ENCODE peak calls at places on chromosomes 3 and 15, in four cellular contexts. One of them, this sample, is unnamed.

GRCh38 chr3:113754486-113755159 is 7.8 kb downstream of the ATP6V1A start:
- ATAC-seq in right lobe of liver: no peak
- ATAC-seq in GM12878: peak; percentile 81
- ATAC-seq in CD8-positive, alpha-beta T cell: no peak
- ATAC-seq in this sample: no peak

GRCh38 chr15:52236015-52236414 is 44.8 kb upstream of the GNB5 start:
- ATAC-seq in right lobe of liver: no peak
- ATAC-seq in GM12878: no peak
- ATAC-seq in CD8-positive, alpha-beta T cell: no peak
- ATAC-seq in this sample: no peak

GRCh38 chr15:63233667-63234419 is 43.6 kb upstream of the APH1B start:
- ATAC-seq in right lobe of liver: peak; percentile 67
- ATAC-seq in GM12878: peak; percentile 30
- ATAC-seq in CD8-positive, alpha-beta T cell: no peak
- ATAC-seq in this sample: peak; percentile 41

GRCh38 chr3:38472342-38472741 is 18.7 kb downstream of the ACVR2B start:
- ATAC-seq in right lobe of liver: no peak
- ATAC-seq in GM12878: no peak
- ATAC-seq in CD8-positive, alpha-beta T cell: no peak
- ATAC-seq in this sample: no peak

GRCh38 chr3:171459942-171460225 is 321 bp downstream of the TNIK start:
- ATAC-seq in right lobe of liver: no peak
- ATAC-seq in GM12878: no peak
- ATAC-seq in CD8-positive, alpha-beta T cell: no peak
- ATAC-seq in this sample: no peak

GRCh38 chr3:53828581-53828980 is 17.6 kb downstream of the CHDH start:
- ATAC-seq in right lobe of liver: no peak
- ATAC-seq in GM12878: no peak
- ATAC-seq in CD8-positive, alpha-beta T cell: no peak
- ATAC-seq in this sample: no peak

GRCh38 chr3:107208796-107209195 is 168.4 kb upstream of the CCDC54 start:
- ATAC-seq in right lobe of liver: no peak
- ATAC-seq in GM12878: no peak
- ATAC-seq in CD8-positive, alpha-beta T cell: no peak
- ATAC-seq in this sample: no peak

GRCh38 chr3:125058529-125058928 is 2.7 kb upstream of the HEG1 start:
- ATAC-seq in right lobe of liver: no peak
- ATAC-seq in GM12878: no peak
- ATAC-seq in CD8-positive, alpha-beta T cell: no peak
- ATAC-seq in this sample: no peak

GRCh38 chr3:58271901-58272501 is 34.0 kb upstream of the RPP14 start:
- ATAC-seq in right lobe of liver: peak; percentile 79
- ATAC-seq in GM12878: no peak
- ATAC-seq in CD8-positive, alpha-beta T cell: no peak
- ATAC-seq in this sample: no peak

GRCh38 chr3:56988458-56988857 is 72.0 kb upstream of the SPATA12 start:
- ATAC-seq in right lobe of liver: no peak
- ATAC-seq in GM12878: peak; percentile 14
- ATAC-seq in CD8-positive, alpha-beta T cell: no peak
- ATAC-seq in this sample: no peak

GRCh38 chr3:150798122-150798618 is 35.2 kb upstream of the SIAH2 start:
- ATAC-seq in right lobe of liver: peak; percentile 23
- ATAC-seq in GM12878: peak; percentile 43
- ATAC-seq in CD8-positive, alpha-beta T cell: no peak
- ATAC-seq in this sample: no peak

GRCh38 chr3:159448902-159449301 is 539.7 kb upstream of the IL12A start:
- ATAC-seq in right lobe of liver: peak; percentile 88
- ATAC-seq in GM12878: no peak
- ATAC-seq in CD8-positive, alpha-beta T cell: no peak
- ATAC-seq in this sample: no peak

GRCh38 chr15:75712668-75713337 is at the start of gene CSPG4:
- ATAC-seq in right lobe of liver: no peak
- ATAC-seq in GM12878: peak; percentile 27
- ATAC-seq in CD8-positive, alpha-beta T cell: no peak
- ATAC-seq in this sample: peak; percentile 84

GRCh38 chr3:194906229-194906629 is 220.5 kb downstream of the FAM43A start:
- ATAC-seq in right lobe of liver: peak; percentile 74
- ATAC-seq in GM12878: no peak
- ATAC-seq in CD8-positive, alpha-beta T cell: no peak
- ATAC-seq in this sample: no peak

GRCh38 chr3:143064777-143065176 is 54.8 kb upstream of the CHST2 start:
- ATAC-seq in right lobe of liver: peak; percentile 76
- ATAC-seq in GM12878: no peak
- ATAC-seq in CD8-positive, alpha-beta T cell: no peak
- ATAC-seq in this sample: no peak

GRCh38 chr15:71278989-71279756 is 163.9 kb downstream of the THSD4 start:
- ATAC-seq in right lobe of liver: peak; percentile 88
- ATAC-seq in GM12878: no peak
- ATAC-seq in CD8-positive, alpha-beta T cell: no peak
- ATAC-seq in this sample: peak; percentile 87

GRCh38 chr15:23877502-23878412 is 190.7 kb upstream of the NDN start:
- ATAC-seq in right lobe of liver: peak; percentile 86
- ATAC-seq in GM12878: peak; percentile 28
- ATAC-seq in CD8-positive, alpha-beta T cell: no peak
- ATAC-seq in this sample: no peak

GRCh38 chr3:119258915-119259314 is 18.2 kb upstream of the B4GALT4 start:
- ATAC-seq in right lobe of liver: peak; percentile 52
- ATAC-seq in GM12878: peak; percentile 96
- ATAC-seq in CD8-positive, alpha-beta T cell: no peak
- ATAC-seq in this sample: no peak

GRCh38 chr15:29756358-29757267 is 65.7 kb downstream of the TJP1 start:
- ATAC-seq in right lobe of liver: peak; percentile 74
- ATAC-seq in GM12878: no peak
- ATAC-seq in CD8-positive, alpha-beta T cell: no peak
- ATAC-seq in this sample: peak; percentile 36

GRCh38 chr15:81166949-81167816 is 29.5 kb upstream of the IL16 start:
- ATAC-seq in right lobe of liver: no peak
- ATAC-seq in GM12878: no peak
- ATAC-seq in CD8-positive, alpha-beta T cell: no peak
- ATAC-seq in this sample: peak; percentile 79

GRCh38 chr3:197748597-197749314 is 927 bp upstream of the FYTTD1 start:
- ATAC-seq in right lobe of liver: no peak
- ATAC-seq in GM12878: no peak
- ATAC-seq in CD8-positive, alpha-beta T cell: no peak
- ATAC-seq in this sample: no peak

GRCh38 chr3:55591893-55592292 is 104.8 kb upstream of the WNT5A start:
- ATAC-seq in right lobe of liver: peak; percentile 52
- ATAC-seq in GM12878: no peak
- ATAC-seq in CD8-positive, alpha-beta T cell: no peak
- ATAC-seq in this sample: peak; percentile 16

GRCh38 chr3:141450727-141451378 is 36.0 kb upstream of the RASA2 start:
- ATAC-seq in right lobe of liver: no peak
- ATAC-seq in GM12878: peak; percentile 9
- ATAC-seq in CD8-positive, alpha-beta T cell: no peak
- ATAC-seq in this sample: no peak

GRCh38 chr3:182392182-182392917 is 401.0 kb upstream of the ATP11B start:
- ATAC-seq in right lobe of liver: peak; percentile 37
- ATAC-seq in GM12878: no peak
- ATAC-seq in CD8-positive, alpha-beta T cell: no peak
- ATAC-seq in this sample: no peak

GRCh38 chr3:57423335-57423734 is 120.8 kb downstream of the DNAH12 start:
- ATAC-seq in right lobe of liver: no peak
- ATAC-seq in GM12878: no peak
- ATAC-seq in CD8-positive, alpha-beta T cell: no peak
- ATAC-seq in this sample: no peak

GRCh38 chr3:171390531-171390930 is 69.7 kb downstream of the TNIK start:
- ATAC-seq in right lobe of liver: no peak
- ATAC-seq in GM12878: no peak
- ATAC-seq in CD8-positive, alpha-beta T cell: no peak
- ATAC-seq in this sample: no peak

GRCh38 chr3:129583289-129583688 is 23.2 kb downstream of the PLXND1 start:
- ATAC-seq in right lobe of liver: no peak
- ATAC-seq in GM12878: no peak
- ATAC-seq in CD8-positive, alpha-beta T cell: no peak
- ATAC-seq in this sample: no peak

GRCh38 chr3:191963182-191963581 is 502.2 kb downstream of the PYDC2 start:
- ATAC-seq in right lobe of liver: no peak
- ATAC-seq in GM12878: peak; percentile 50
- ATAC-seq in CD8-positive, alpha-beta T cell: no peak
- ATAC-seq in this sample: no peak

GRCh38 chr3:56970401-56971002 is 90.0 kb upstream of the SPATA12 start:
- ATAC-seq in right lobe of liver: peak; percentile 26
- ATAC-seq in GM12878: peak; percentile 64
- ATAC-seq in CD8-positive, alpha-beta T cell: no peak
- ATAC-seq in this sample: no peak

GRCh38 chr3:79140718-79141117 is 627.1 kb downstream of the ROBO1 start:
- ATAC-seq in right lobe of liver: no peak
- ATAC-seq in GM12878: no peak
- ATAC-seq in CD8-positive, alpha-beta T cell: no peak
- ATAC-seq in this sample: no peak

GRCh38 chr3:41522620-41523019 is 323.3 kb downstream of the CTNNB1 start:
- ATAC-seq in right lobe of liver: no peak
- ATAC-seq in GM12878: peak; percentile 78
- ATAC-seq in CD8-positive, alpha-beta T cell: no peak
- ATAC-seq in this sample: no peak

GRCh38 chr15:80093854-80094418 is 34.5 kb downstream of the ZFAND6 start:
- ATAC-seq in right lobe of liver: peak; percentile 79
- ATAC-seq in GM12878: no peak
- ATAC-seq in CD8-positive, alpha-beta T cell: no peak
- ATAC-seq in this sample: no peak

GRCh38 chr3:44338010-44338827 is at the start of gene TCAIM:
- ATAC-seq in right lobe of liver: peak; percentile 97
- ATAC-seq in GM12878: peak; percentile 97
- ATAC-seq in CD8-positive, alpha-beta T cell: peak; percentile 92
- ATAC-seq in this sample: peak; percentile 99

GRCh38 chr15:84638103-84638502 is 16.0 kb downstream of the WDR73 start:
- ATAC-seq in right lobe of liver: peak; percentile 53
- ATAC-seq in GM12878: no peak
- ATAC-seq in CD8-positive, alpha-beta T cell: no peak
- ATAC-seq in this sample: no peak

DNA sequence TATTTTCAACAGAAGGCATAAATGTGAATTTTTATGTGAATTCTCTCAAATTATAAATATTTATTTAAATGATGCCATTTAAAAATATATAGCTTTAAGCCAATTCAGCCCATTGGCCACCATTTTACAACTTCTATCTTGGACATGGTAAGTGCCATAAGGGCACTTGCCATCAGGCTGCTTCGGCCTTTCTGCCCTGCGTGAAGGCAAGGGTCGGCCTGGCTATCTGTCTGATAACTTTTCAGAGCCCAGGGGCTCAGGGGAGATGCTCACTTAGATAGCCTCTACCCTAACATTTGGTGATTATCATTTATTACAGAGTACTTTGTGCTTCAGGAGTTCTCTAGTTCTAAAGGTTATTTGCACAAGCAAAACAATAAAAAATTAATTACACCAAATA is 62.5 kb upstream of the MBNL1 start:
- ATAC-seq in right lobe of liver: no peak
- ATAC-seq in GM12878: no peak
- ATAC-seq in CD8-positive, alpha-beta T cell: no peak
- ATAC-seq in this sample: no peak
- H3K4me1 ChIP-seq in right lobe of liver: no peaks in the 10 kb centered on the region
- H3K4me1 ChIP-seq in GM12878: peaks cover 11% of the 10 kb centered on the region
- H3K4me1 ChIP-seq in CD8-positive, alpha-beta T cell: peaks cover 53% of the 10 kb centered on the region
- H3K4me1 ChIP-seq in this sample: peaks cover 44% of the 10 kb centered on the region

DNA sequence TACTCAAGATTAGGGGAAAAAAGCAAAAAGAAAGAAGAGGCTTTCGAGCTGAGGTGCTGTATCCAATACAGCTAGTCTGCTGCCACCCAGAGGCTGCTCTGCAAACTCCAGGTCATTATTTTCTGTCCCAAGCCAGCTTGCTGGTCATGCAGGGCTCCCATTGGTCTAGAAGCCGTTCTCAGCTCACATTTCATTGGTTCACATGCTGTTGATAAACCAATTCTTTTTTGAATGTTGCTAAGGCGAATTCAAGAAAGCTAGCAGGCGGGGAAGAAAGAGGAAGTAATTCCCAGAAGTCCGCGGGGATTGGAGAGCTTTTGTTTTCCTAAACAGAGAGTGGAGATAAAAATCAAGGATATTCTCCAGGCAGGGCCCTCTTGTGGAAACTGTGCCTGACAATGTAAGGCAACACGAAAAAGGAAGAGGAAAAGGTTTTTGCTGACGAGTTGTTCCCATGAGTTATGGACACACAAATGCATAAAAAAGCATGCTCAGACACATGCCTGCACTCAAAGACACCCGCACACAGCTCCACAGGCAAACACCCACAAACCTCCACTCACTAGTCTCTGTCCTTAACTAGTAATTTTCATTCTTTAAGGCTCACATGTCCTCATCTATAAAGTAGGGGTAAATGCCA is 33.4 kb downstream of the FSTL1 start:
- ATAC-seq in right lobe of liver: peak; percentile 98
- ATAC-seq in GM12878: peak; percentile 99
- ATAC-seq in CD8-positive, alpha-beta T cell: peak; percentile 99
- ATAC-seq in this sample: peak; percentile 91
- H3K4me1 ChIP-seq in right lobe of liver: no peaks in the 10 kb centered on the region
- H3K4me1 ChIP-seq in GM12878: no peaks in the 10 kb centered on the region
- H3K4me1 ChIP-seq in CD8-positive, alpha-beta T cell: no peaks in the 10 kb centered on the region
- H3K4me1 ChIP-seq in this sample: peaks cover 32% of the 10 kb centered on the region

GRCh38 chr3:149547954-149548728 is 73.6 kb downstream of the TM4SF4 start:
- ATAC-seq in right lobe of liver: peak; percentile 89
- ATAC-seq in GM12878: no peak
- ATAC-seq in CD8-positive, alpha-beta T cell: no peak
- ATAC-seq in this sample: peak; percentile 88
- H3K4me1 ChIP-seq in right lobe of liver: no peaks in the 10 kb centered on the region
- H3K4me1 ChIP-seq in GM12878: peaks cover 9% of the 10 kb centered on the region
- H3K4me1 ChIP-seq in CD8-positive, alpha-beta T cell: no peaks in the 10 kb centered on the region
- H3K4me1 ChIP-seq in this sample: peaks cover 80% of the 10 kb centered on the region

DNA sequence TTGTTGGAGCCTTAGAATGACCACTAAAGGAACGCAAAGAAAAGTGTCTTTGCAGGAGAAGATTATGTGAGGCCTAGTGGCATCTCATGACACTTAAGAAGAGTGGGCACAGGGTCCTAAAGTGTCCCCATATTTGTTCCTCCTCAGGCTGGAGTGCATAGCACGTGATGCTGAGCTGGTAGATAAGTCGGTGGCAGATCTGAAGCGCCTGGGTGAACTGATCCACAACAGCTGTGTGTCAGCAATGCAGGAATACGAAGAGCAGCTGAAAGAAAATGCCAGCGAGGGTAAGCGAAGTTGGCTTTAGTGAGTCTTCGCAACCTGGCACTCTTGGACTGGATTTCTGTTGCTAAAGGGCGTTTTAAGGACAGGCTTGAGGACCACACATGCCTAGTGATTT is 92.6 kb downstream of the CHD2 start:
- ATAC-seq in right lobe of liver: no peak
- ATAC-seq in GM12878: no peak
- ATAC-seq in CD8-positive, alpha-beta T cell: no peak
- ATAC-seq in this sample: no peak
- H3K4me1 ChIP-seq in right lobe of liver: no peaks in the 10 kb centered on the region
- H3K4me1 ChIP-seq in GM12878: no peaks in the 10 kb centered on the region
- H3K4me1 ChIP-seq in CD8-positive, alpha-beta T cell: no peaks in the 10 kb centered on the region
- H3K4me1 ChIP-seq in this sample: no peaks in the 10 kb centered on the region

GRCh38 chr15:65836665-65837064 is 32.6 kb upstream of the RAB11A start:
- ATAC-seq in right lobe of liver: no peak
- ATAC-seq in GM12878: no peak
- ATAC-seq in CD8-positive, alpha-beta T cell: no peak
- ATAC-seq in this sample: no peak

GRCh38 chr15:65839985-65840384 is 29.3 kb upstream of the RAB11A start:
- ATAC-seq in right lobe of liver: no peak
- ATAC-seq in GM12878: no peak
- ATAC-seq in CD8-positive, alpha-beta T cell: no peak
- ATAC-seq in this sample: no peak

GRCh38 chr15:65839354-65839901 is 29.9 kb upstream of the RAB11A start:
- ATAC-seq in right lobe of liver: peak; percentile 44
- ATAC-seq in GM12878: no peak
- ATAC-seq in CD8-positive, alpha-beta T cell: no peak
- ATAC-seq in this sample: no peak

GRCh38 chr15:65835452-65835851 is 33.8 kb upstream of the RAB11A start:
- ATAC-seq in right lobe of liver: no peak
- ATAC-seq in GM12878: no peak
- ATAC-seq in CD8-positive, alpha-beta T cell: no peak
- ATAC-seq in this sample: no peak

GRCh38 chr15:65837301-65838283 is 31.7 kb upstream of the RAB11A start:
- ATAC-seq in right lobe of liver: peak; percentile 32
- ATAC-seq in GM12878: peak; percentile 75
- ATAC-seq in CD8-positive, alpha-beta T cell: no peak
- ATAC-seq in this sample: no peak
- H3K4me1 ChIP-seq in right lobe of liver: no peaks in the 10 kb centered on the region
- H3K4me1 ChIP-seq in GM12878: peaks cover 17% of the 10 kb centered on the region
- H3K4me1 ChIP-seq in CD8-positive, alpha-beta T cell: peaks cover 17% of the 10 kb centered on the region
- H3K4me1 ChIP-seq in this sample: peaks cover 14% of the 10 kb centered on the region

This sample was measured in gastroesophageal sphincter.